ENCODE peak calls at places on chromosomes 11 and 22, in eight cellular contexts. F is heart left ventricle, X is tibial nerve, T is IMR-90, E is heart right ventricle, N is thoracic aorta, U is suprapubic skin, L is neuronal stem cell. D is an unnamed sample.

GRCh38 chr22:30312053-30312452 is 14.7 kb downstream of the TBC1D10A start:
- DNase-seq in N (no peak), F (no peak), L (no peak), E (no peak), X (no peak), T (peak; percentile 83), U (no peak), D (no peak)

GRCh38 chr11:72423840-72424239 is 10.5 kb downstream of the CLPB start:
- DNase-seq in N (no peak), T (no peak), F (no peak), U (no peak), E (no peak), X (no peak), L (no peak), D (no peak)

GRCh38 chr11:12188548-12189317 is 78.3 kb downstream of the MICAL2 start:
- DNase-seq in T (no peak), U (no peak), L (no peak), N (no peak), E (no peak), F (no peak), X (no peak), D (no peak)

GRCh38 chr11:105046898-105047579 is 1.9 kb upstream of the CARD16 start:
- DNase-seq in N (no peak), E (no peak), L (no peak), U (peak; percentile 63), F (no peak), T (peak; percentile 100), X (no peak), D (no peak)

GRCh38 chr11:64359712-64360402 is 895 bp downstream of the RPS6KA4 start:
- DNase-seq in L (no peak), N (no peak), E (no peak), U (peak; percentile 67), T (no peak), F (no peak), X (no peak), D (no peak)

GRCh38 chr11:118109231-118109630 is 22.5 kb upstream of the SMIM35 start:
- DNase-seq in F (no peak), T (peak; percentile 4), L (no peak), N (no peak), X (no peak), E (peak; percentile 52), U (no peak), D (no peak)

GRCh38 chr11:12270215-12270797 is 107.1 kb upstream of the PARVA start:
- DNase-seq in L (no peak), T (no peak), U (no peak), E (no peak), X (no peak), N (no peak), F (no peak), D (no peak)

GRCh38 chr11:69912911-69913451 is 93.8 kb upstream of the FGF3 start:
- DNase-seq in E (no peak), T (peak; percentile 20), X (no peak), F (peak; percentile 14), L (no peak), N (no peak), U (peak; percentile 46), D (no peak)

GRCh38 chr11:129315781-129316579 is 59.7 kb upstream of the BARX2 start:
- DNase-seq in L (no peak), F (no peak), N (no peak), X (no peak), T (no peak), U (no peak), E (no peak), D (no peak)

GRCh38 chr11:85628771-85629341 is 463 bp downstream of the TMEM126B start:
- DNase-seq in T (peak; percentile 8), E (no peak), U (no peak), L (no peak), F (no peak), X (no peak), N (no peak), D (no peak)
- H3K4me3 ChIP-seq in T (peak overlapping the region; percentile 70), E (peak overlapping the region; percentile 84), U (peak overlapping the region; percentile 81), L (peak overlapping the region; percentile 71), F (peak overlapping the region; percentile 82), X (peak overlapping the region; percentile 77), N (peak overlapping the region; percentile 97), D (peak overlapping the region; percentile 78)

GRCh38 chr11:324131-324530 is 3.5 kb upstream of the IFITM3 start:
- DNase-seq in E (no peak), N (no peak), F (no peak), X (no peak), U (no peak), L (no peak), T (no peak), D (no peak)
- H3K27ac ChIP-seq in E (peak overlapping the region; percentile 94), N (peak overlapping the region; percentile 70), F (peak overlapping the region; percentile 89), X (peak overlapping the region; percentile 95), U (peak overlapping the region; percentile 69), L (no peak overlapping the region), T (peak overlapping the region; percentile 12), D (peak overlapping the region; percentile 86)

GRCh38 chr11:121095561-121095960 is 5.5 kb upstream of the TECTA start:
- DNase-seq in N (no peak), T (no peak), U (no peak), L (no peak), X (no peak), F (no peak), E (no peak), D (no peak)
- H3K4me3 ChIP-seq in N (no peak overlapping the region), T (no peak overlapping the region), U (no peak overlapping the region), L (no peak overlapping the region), X (no peak overlapping the region), F (no peak overlapping the region), E (no peak overlapping the region), D (no peak overlapping the region)

GRCh38 chr22:37248251-37248650 is 4.2 kb upstream of the RAC2 start:
- DNase-seq in T (no peak), N (no peak), F (no peak), X (no peak), L (no peak), U (no peak), E (no peak), D (no peak)
- H3K27ac ChIP-seq in T (no peak overlapping the region), N (no peak overlapping the region), F (no peak overlapping the region), X (no peak overlapping the region), L (no peak overlapping the region), U (no peak overlapping the region), E (no peak overlapping the region), D (no peak overlapping the region)

GRCh38 chr11:126478466-126478865 is 123.0 kb downstream of the ST3GAL4 start:
- DNase-seq in X (no peak), T (no peak), L (no peak), U (no peak), E (no peak), N (no peak), F (no peak), D (no peak)

GRCh38 chr11:126479178-126479930 is 123.9 kb downstream of the ST3GAL4 start:
- DNase-seq in L (no peak), T (no peak), U (no peak), F (no peak), E (no peak), X (no peak), N (no peak), D (no peak)

GRCh38 chr11:126481303-126481680 is 125.8 kb downstream of the ST3GAL4 start:
- DNase-seq in F (no peak), L (no peak), U (peak; percentile 31), N (no peak), X (no peak), T (no peak), E (no peak), D (no peak)

GRCh38 chr11:126480410-126481302 is 125.2 kb downstream of the ST3GAL4 start:
- DNase-seq in T (peak; percentile 88), F (peak; percentile 80), X (peak; percentile 92), L (peak; percentile 79), U (peak; percentile 85), E (peak; percentile 68), N (peak; percentile 70), D (peak; percentile 96)

DNA sequence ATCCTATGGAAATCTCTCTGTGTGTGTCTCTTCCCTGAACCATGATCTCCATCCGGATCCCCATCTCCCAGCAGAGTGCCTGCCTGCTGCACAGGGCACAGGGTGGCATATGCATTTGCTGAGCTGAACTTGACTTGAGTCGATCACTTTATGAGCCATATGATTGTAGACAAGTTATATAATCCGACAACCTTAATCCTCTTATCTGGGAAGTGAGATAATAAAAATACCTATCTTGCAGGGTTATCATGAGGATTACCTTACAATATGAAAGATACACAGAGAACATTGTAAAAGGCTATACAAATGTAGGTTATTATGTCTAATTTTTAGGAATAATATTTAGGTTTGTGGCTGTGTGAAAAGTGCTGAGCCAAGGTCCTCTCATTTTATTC is 124.5 kb downstream of the ST3GAL4 start:
- DNase-seq in X (no peak), N (no peak), U (no peak), F (no peak), L (no peak), E (no peak), T (no peak), D (no peak)
- H3K4me3 ChIP-seq in X (no peak overlapping the region), N (no peak overlapping the region), U (no peak overlapping the region), F (no peak overlapping the region), L (no peak overlapping the region), E (no peak overlapping the region), T (no peak overlapping the region), D (no peak overlapping the region)

DNA sequence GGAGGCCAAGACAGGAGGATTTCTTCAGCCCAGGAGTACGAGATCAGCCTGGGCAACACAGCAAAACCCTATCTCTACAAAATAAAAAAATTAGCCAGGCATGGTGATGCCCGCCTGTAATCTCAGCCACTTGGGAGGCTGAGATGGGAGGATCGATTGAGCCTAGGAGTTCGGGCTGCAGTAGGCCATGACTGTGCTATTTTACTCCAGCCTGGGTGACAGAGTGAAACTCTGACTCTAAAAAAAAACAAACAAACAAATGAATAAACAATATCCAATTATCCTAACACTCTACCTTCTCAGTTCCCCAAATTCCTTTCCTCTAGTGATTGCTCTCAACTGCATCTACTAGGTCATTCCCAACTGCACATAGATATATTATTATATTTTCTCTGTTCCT is 5.4 kb downstream of the NUP160 start:
- DNase-seq in L (no peak), X (no peak), F (no peak), E (no peak), N (no peak), U (no peak), T (no peak), D (no peak)
- H3K27ac ChIP-seq in L (no peak overlapping the region), X (no peak overlapping the region), F (no peak overlapping the region), E (no peak overlapping the region), N (no peak overlapping the region), U (no peak overlapping the region), T (no peak overlapping the region), D (no peak overlapping the region)

DNA sequence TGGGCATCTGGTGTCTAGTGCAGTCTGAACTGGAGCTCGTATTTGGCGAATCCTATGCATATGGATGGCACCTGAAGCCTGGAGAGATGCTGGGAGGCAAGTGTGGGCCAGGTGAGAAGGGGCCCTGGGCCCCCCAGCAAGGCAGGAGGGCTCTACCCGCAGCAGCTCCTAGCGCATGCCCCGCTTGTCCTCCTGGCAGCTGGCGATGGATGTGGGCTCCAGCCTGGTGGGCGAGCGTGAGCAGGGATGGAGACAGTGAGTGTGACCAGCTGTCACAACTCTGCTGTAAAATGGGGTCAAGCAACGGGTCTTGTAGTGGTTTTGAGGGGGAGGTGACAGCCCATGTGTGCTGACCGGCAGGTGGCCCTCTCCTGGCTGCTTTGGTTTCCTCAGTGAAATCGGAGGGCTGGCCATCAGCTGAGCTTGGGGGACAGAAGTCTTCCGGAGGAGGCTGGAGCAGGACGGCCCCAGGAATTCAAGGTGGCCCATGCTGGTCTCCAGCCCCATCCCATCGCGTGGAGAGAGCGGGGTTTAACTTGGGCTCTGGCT is 12.0 kb downstream of the FRMD8 start:
- DNase-seq in T (no peak), L (no peak), N (no peak), U (no peak), F (no peak), X (no peak), E (no peak), D (no peak)
- H3K4me3 ChIP-seq in T (no peak overlapping the region), L (no peak overlapping the region), N (no peak overlapping the region), U (no peak overlapping the region), F (no peak overlapping the region), X (no peak overlapping the region), E (no peak overlapping the region), D (no peak overlapping the region)

D was measured in esophagus muscularis mucosa.